ENCODE peak calls at places on chromosomes 11 and 22, in ten cellular contexts. I, Q, U, D, B, E, C, P, N and V are unnamed samples. For H3K4me1, the result is how much of the 10 kb centered on the place peaks cover.

GRCh38 chr22:19641254-19641982 is 72.9 kb upstream of the SEPTIN5 start:
- DNase-seq in I (no peak), Q (no peak), U (no peak), D (no peak), B (no peak), E (peak), C (peak), P (peak), N (peak), V (no peak)

GRCh38 chr11:3894128-3894731 is 38.8 kb downstream of the STIM1 start:
- DNase-seq in I (no peak), Q (peak), U (no peak), D (no peak), B (peak), E (no peak), C (no peak), P (no peak), N (peak), V (no peak)

GRCh38 chr11:7512525-7513209 is 1.1 kb upstream of the PPFIBP2 start:
- DNase-seq in I (peak), Q (no peak), U (no peak), D (peak), B (peak), E (peak), C (peak), P (no peak), N (no peak), V (no peak)

GRCh38 chr11:125314264-125315087 is 149.9 kb downstream of the PKNOX2 start:
- DNase-seq in I (peak), Q (no peak), U (no peak), D (no peak), B (no peak), E (no peak), C (no peak), P (no peak), N (no peak), V (no peak)

GRCh38 chr22:29581799-29582198 is 886 bp upstream of the NIPSNAP1 start:
- DNase-seq in I (no peak), Q (no peak), U (no peak), D (no peak), B (no peak), E (no peak), C (peak), P (peak), N (no peak), V (no peak)

GRCh38 chr11:65041206-65042035 is at the start of gene SAC3D1:
- DNase-seq in I (no peak), Q (no peak), U (no peak), D (no peak), B (no peak), E (no peak), C (peak), P (peak), N (peak), V (no peak)

GRCh38 chr11:111363985-111364384 is 15.1 kb downstream of the POU2AF1 start:
- DNase-seq in I (no peak), Q (no peak), U (no peak), D (no peak), B (no peak), E (no peak), C (no peak), P (no peak), N (no peak), V (no peak)

GRCh38 chr11:133570376-133570775 is 38.1 kb upstream of the OPCML start:
- DNase-seq in I (no peak), Q (no peak), U (no peak), D (no peak), B (no peak), E (no peak), C (no peak), P (no peak), N (no peak), V (no peak)

GRCh38 chr11:94544582-94544831 is 786 bp downstream of the FUT4 start:
- DNase-seq in I (no peak), Q (no peak), U (no peak), D (no peak), B (no peak), E (no peak), C (peak), P (no peak), N (no peak), V (no peak)

GRCh38 chr11:126115820-126116319 is 53.2 kb upstream of the CDON start:
- DNase-seq in I (peak), Q (no peak), U (no peak), D (peak), B (no peak), E (peak), C (peak), P (peak), N (peak), V (no peak)

GRCh38 chr11:86484795-86485166 is 110.1 kb downstream of the CCDC81 start:
- DNase-seq in I (no peak), Q (no peak), U (no peak), D (no peak), B (no peak), E (no peak), C (no peak), P (no peak), N (no peak), V (no peak)

GRCh38 chr22:44572414-44573207 is 74.6 kb upstream of the RTL6 start:
- DNase-seq in I (no peak), Q (no peak), U (no peak), D (no peak), B (no peak), E (peak), C (no peak), P (no peak), N (peak), V (no peak)

GRCh38 chr22:37330200-37331033 is 48.1 kb downstream of the CYTH4 start:
- DNase-seq in I (no peak), Q (no peak), U (no peak), D (no peak), B (peak), E (no peak), C (peak), P (peak), N (no peak), V (no peak)

GRCh38 chr11:92314499-92314898 is 89.9 kb downstream of the FAT3 start:
- DNase-seq in I (no peak), Q (no peak), U (no peak), D (no peak), B (no peak), E (no peak), C (no peak), P (no peak), N (no peak), V (no peak)

GRCh38 chr22:23289851-23290724 is 109.8 kb downstream of the BCR start:
- DNase-seq in I (no peak), Q (no peak), U (peak), D (peak), B (peak), E (no peak), C (peak), P (peak), N (peak), V (no peak)

GRCh38 chr11:16759857-16760256 is 21.4 kb downstream of the C11orf58 start:
- DNase-seq in I (no peak), Q (no peak), U (no peak), D (no peak), B (no peak), E (no peak), C (no peak), P (peak), N (no peak), V (no peak)

GRCh38 chr11:61806785-61807184 is 10.0 kb downstream of the FADS1 start:
- DNase-seq in I (no peak), Q (no peak), U (no peak), D (no peak), B (no peak), E (no peak), C (no peak), P (no peak), N (no peak), V (no peak)

GRCh38 chr11:134366279-134366678 is 34.5 kb downstream of the GLB1L2 start:
- DNase-seq in I (no peak), Q (no peak), U (no peak), D (no peak), B (no peak), E (no peak), C (no peak), P (no peak), N (no peak), V (no peak)

GRCh38 chr22:43152355-43153071 is 1.2 kb downstream of the TSPO start:
- DNase-seq in I (peak), Q (no peak), U (peak), D (peak), B (peak), E (peak), C (peak), P (peak), N (peak), V (no peak)

GRCh38 chr22:29142116-29142515 is 63.6 kb upstream of the EMID1 start:
- DNase-seq in I (no peak), Q (no peak), U (no peak), D (no peak), B (no peak), E (peak), C (no peak), P (no peak), N (no peak), V (peak)

GRCh38 chr22:47301820-47302475 is 539.5 kb downstream of the TBC1D22A start:
- DNase-seq in I (no peak), Q (no peak), U (no peak), D (no peak), B (no peak), E (peak), C (no peak), P (no peak), N (no peak), V (peak)

GRCh38 chr22:37328017-37328416 is 45.7 kb downstream of the CYTH4 start:
- DNase-seq in I (no peak), Q (no peak), U (no peak), D (no peak), B (no peak), E (no peak), C (no peak), P (peak), N (no peak), V (no peak)

GRCh38 chr11:70621241-70621640 is 222.9 kb downstream of the CTTN start:
- DNase-seq in I (no peak), Q (no peak), U (no peak), D (no peak), B (no peak), E (no peak), C (no peak), P (no peak), N (no peak), V (no peak)

GRCh38 chr11:65315204-65315865 is 669 bp downstream of the CDC42EP2 start:
- DNase-seq in I (peak), Q (no peak), U (peak), D (peak), B (peak), E (peak), C (peak), P (peak), N (peak), V (no peak)

GRCh38 chr22:44823806-44824205 is 71.4 kb downstream of the ARHGAP8 start:
- DNase-seq in I (no peak), Q (no peak), U (no peak), D (no peak), B (no peak), E (no peak), C (no peak), P (no peak), N (no peak), V (no peak)

GRCh38 chr11:103940542-103940941 is 95.9 kb upstream of the DDI1 start:
- DNase-seq in I (no peak), Q (no peak), U (no peak), D (no peak), B (no peak), E (no peak), C (no peak), P (peak), N (peak), V (no peak)

GRCh38 chr11:7672276-7672959 is 882 bp downstream of the CYB5R2 start:
- DNase-seq in I (no peak), Q (no peak), U (no peak), D (no peak), B (peak), E (no peak), C (no peak), P (no peak), N (no peak), V (no peak)

GRCh38 chr11:119092880-119093665 is 8.4 kb downstream of the HMBS start:
- DNase-seq in I (no peak), Q (no peak), U (no peak), D (no peak), B (no peak), E (no peak), C (peak), P (peak), N (peak), V (no peak)

GRCh38 chr22:45812910-45813309 is 141.3 kb downstream of the ATXN10 start:
- DNase-seq in I (no peak), Q (no peak), U (no peak), D (no peak), B (no peak), E (no peak), C (no peak), P (no peak), N (no peak), V (no peak)

GRCh38 chr11:114159320-114159719 is 99.8 kb downstream of the ZBTB16 start:
- DNase-seq in I (no peak), Q (no peak), U (no peak), D (no peak), B (no peak), E (no peak), C (no peak), P (peak), N (no peak), V (no peak)

GRCh38 chr11:114161486-114162250 is 102.2 kb downstream of the ZBTB16 start:
- DNase-seq in I (no peak), Q (no peak), U (no peak), D (no peak), B (no peak), E (no peak), C (no peak), P (no peak), N (no peak), V (no peak)

GRCh38 chr11:114162719-114163123 is 103.2 kb downstream of the ZBTB16 start:
- DNase-seq in I (peak), Q (no peak), U (no peak), D (peak), B (peak), E (peak), C (peak), P (peak), N (peak), V (no peak)

GRCh38 chr11:114159802-114160588 is 100.5 kb downstream of the ZBTB16 start:
- DNase-seq in I (peak), Q (peak), U (peak), D (peak), B (peak), E (peak), C (peak), P (peak), N (peak), V (peak)

GRCh38 chr11:114160884-114161283 is 101.4 kb downstream of the ZBTB16 start:
- DNase-seq in I (no peak), Q (no peak), U (no peak), D (no peak), B (no peak), E (no peak), C (no peak), P (no peak), N (no peak), V (no peak)
- H3K4me1 ChIP-seq in I (half or more), Q (under half), U (under half), D (half or more), B (under half), E (half or more), C (half or more), P (under half), N (half or more), V (half or more)

DNA sequence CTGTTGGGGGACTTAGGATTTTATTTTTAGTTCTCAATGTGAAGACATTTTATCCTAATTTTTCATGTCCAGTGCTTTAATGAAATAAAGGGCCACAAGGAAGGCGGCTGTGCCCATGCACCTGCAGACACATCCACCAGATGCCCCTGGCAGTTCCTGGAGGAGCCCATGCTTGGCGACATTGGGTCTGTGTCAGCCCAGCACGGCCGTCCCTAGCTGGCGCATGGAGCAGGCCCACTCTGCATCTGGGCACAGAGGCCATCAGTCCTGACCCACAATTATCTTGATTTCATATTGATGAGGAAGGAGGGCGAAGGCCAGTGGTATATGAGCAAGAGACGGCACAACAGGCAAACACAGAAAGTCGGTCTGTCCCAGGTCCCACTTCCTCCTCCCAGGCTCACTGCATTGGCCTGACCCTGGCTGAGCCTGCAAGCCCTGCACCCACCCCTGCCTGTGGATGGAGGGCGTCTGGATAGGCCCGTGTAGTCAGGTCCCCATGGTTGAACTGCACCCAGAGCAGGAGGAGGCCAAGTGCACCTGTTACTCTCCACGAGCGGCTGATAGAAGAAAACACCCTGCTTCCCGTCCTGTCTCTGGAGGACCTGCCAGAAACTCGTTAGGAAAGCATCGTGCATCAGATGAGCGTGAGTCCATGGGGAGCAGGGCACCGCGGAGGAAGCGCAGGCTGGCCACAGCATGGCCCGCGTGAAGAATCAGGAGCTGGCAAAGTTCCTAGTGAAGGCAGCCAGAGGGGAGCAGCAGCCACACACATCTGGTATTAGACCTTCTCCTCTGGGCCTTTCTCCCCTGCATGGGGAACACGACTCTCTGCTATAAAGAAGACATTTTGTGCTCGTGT is 296.8 kb downstream of the BRD1 start:
- DNase-seq in I (no peak), Q (no peak), U (no peak), D (no peak), B (no peak), E (no peak), C (no peak), P (no peak), N (no peak), V (no peak)
- H3K4me1 ChIP-seq in I (under half), Q (under half), U (under half), D (under half), B (under half), E (under half), C (under half), P (under half), N (under half), V (under half)

GRCh38 chr11:9821008-9821752 is 157.3 kb downstream of the SWAP70 start:
- DNase-seq in I (no peak), Q (no peak), U (no peak), D (no peak), B (no peak), E (no peak), C (no peak), P (peak), N (peak), V (no peak)

GRCh38 chr11:9825315-9825714 is 161.4 kb downstream of the SWAP70 start:
- DNase-seq in I (no peak), Q (no peak), U (no peak), D (no peak), B (no peak), E (no peak), C (no peak), P (peak), N (peak), V (no peak)

GRCh38 chr11:9825895-9826294 is 162.0 kb downstream of the SWAP70 start:
- DNase-seq in I (no peak), Q (no peak), U (no peak), D (no peak), B (no peak), E (no peak), C (no peak), P (no peak), N (no peak), V (no peak)

GRCh38 chr11:9823887-9824385 is 160.1 kb downstream of the SWAP70 start:
- DNase-seq in I (no peak), Q (no peak), U (no peak), D (no peak), B (no peak), E (no peak), C (no peak), P (peak), N (no peak), V (no peak)

DNA sequence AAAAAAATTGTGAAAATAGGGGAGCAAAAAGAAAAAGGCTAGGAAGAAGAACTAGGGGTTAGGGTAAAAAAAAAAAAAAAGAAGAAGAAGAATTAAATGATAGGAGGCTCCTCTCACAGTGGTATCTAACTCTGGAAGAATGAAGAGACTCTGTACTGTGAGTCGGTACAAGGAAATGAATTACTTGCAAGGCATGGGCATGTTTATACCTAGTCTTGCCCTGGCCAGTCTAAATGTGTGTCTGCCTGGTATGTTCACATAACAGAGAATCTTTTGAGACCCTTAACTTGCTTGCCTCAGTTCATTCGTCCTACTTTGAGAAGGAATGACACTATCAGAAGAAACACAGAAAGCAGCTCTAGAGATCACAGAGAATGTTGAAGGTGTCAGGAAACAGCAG is 159.6 kb downstream of the SWAP70 start:
- DNase-seq in I (no peak), Q (no peak), U (no peak), D (no peak), B (no peak), E (no peak), C (no peak), P (no peak), N (no peak), V (no peak)
- H3K4me1 ChIP-seq in I (under half), Q (under half), U (under half), D (under half), B (under half), E (under half), C (under half), P (under half), N (half or more), V (under half)

DNA sequence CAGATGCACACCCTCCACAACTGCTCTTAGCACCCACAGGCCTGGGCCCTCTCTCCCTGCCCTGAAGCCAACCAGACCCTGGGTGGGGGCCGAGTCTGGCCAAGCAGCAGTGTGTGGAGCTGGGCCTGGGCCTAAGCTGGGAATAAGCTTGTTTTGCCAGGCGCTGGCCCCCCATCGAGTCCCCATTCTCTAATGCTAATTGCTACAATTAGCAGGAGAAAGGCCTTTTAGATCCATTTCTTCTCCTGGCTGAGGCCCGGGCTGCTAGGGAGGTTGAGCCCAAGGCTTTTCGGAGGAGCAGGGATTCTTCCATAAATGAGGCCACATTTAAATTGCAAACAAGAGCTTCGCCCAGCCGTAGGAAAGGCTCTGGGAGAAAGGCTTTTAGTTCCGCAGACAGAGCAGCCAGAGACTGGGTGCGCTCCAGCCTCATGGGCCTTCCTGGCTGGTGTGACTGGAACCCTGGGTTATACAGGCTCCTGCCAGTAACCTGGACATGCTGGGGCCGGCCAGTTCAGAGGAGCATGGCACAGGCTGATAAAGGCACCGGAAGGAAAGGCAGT is 6.4 kb downstream of the KCNQ1OT1 start:
- DNase-seq in I (no peak), Q (no peak), U (no peak), D (no peak), B (no peak), E (peak), C (peak), P (no peak), N (no peak), V (no peak)
- H3K4me1 ChIP-seq in I (under half), Q (under half), U (under half), D (under half), B (under half), E (under half), C (half or more), P (under half), N (under half), V (half or more)

GRCh38 chr22:27796829-27797792 is 4.4 kb downstream of the MN1 start:
- DNase-seq in I (no peak), Q (no peak), U (no peak), D (no peak), B (no peak), E (no peak), C (no peak), P (no peak), N (peak), V (no peak)
- H3K4me1 ChIP-seq in I (under half), Q (under half), U (under half), D (under half), B (under half), E (under half), C (under half), P (under half), N (under half), V (half or more)